ENCODE peak calls at places on chromosomes 1 and 21, in eight cellular contexts. T is aorta; M is prostate gland; B is heart left ventricle; W is neuronal stem cell; O is SK-N-SH; L is CD8-positive, alpha-beta memory T cell; Y is brain microvascular endothelial cell. X is an unnamed sample.

GRCh38 chr1:204274441-204274840 is 60.7 kb upstream of the GOLT1A start:
- DNase-seq in L (no peak), T (no peak), O (no peak), M (no peak), W (no peak), B (no peak), Y (no peak), X (no peak)

GRCh38 chr1:202311880-202312635 is 29.7 kb downstream of the UBE2T start:
- DNase-seq in Y (no peak), B (no peak), O (no peak), T (no peak), M (no peak), L (no peak), W (no peak), X (no peak)

GRCh38 chr1:218377143-218377660 is 32.1 kb downstream of the TGFB2 start:
- DNase-seq in T (no peak), M (peak; percentile 29), B (no peak), W (no peak), L (peak; percentile 21), O (no peak), Y (peak; percentile 97), X (no peak)

GRCh38 chr1:220880726-220881506 is 1.7 kb downstream of the HLX start:
- DNase-seq in O (peak; percentile 22), M (no peak), W (no peak), B (peak; percentile 86), L (no peak), T (peak; percentile 85), Y (no peak), X (peak; percentile 78)

GRCh38 chr1:208101661-208102431 is 142.3 kb downstream of the PLXNA2 start:
- DNase-seq in T (no peak), M (no peak), Y (no peak), B (peak; percentile 65), L (no peak), W (peak; percentile 48), O (no peak), X (peak; percentile 58)

GRCh38 chr1:234978397-234979291 is 150.0 kb downstream of the TOMM20 start:
- DNase-seq in O (peak; percentile 60), M (no peak), Y (peak; percentile 89), T (peak; percentile 75), L (no peak), W (no peak), B (no peak), X (no peak)

GRCh38 chr1:216691710-216692109 is 31.5 kb downstream of the ESRRG start:
- DNase-seq in M (no peak), L (no peak), T (no peak), O (no peak), W (no peak), B (no peak), Y (no peak), X (no peak)

GRCh38 chr21:42401164-42401563 is 2.5 kb upstream of the UBASH3A start:
- DNase-seq in O (no peak), B (no peak), M (no peak), Y (peak; percentile 47), T (no peak), L (no peak), W (no peak), X (no peak)

GRCh38 chr21:42629856-42630410 is 23.5 kb upstream of the PDE9A start:
- DNase-seq in T (peak; percentile 43), W (no peak), Y (no peak), M (no peak), B (no peak), O (no peak), L (no peak), X (no peak)

GRCh38 chr1:84853743-84854721 is 39.0 kb downstream of the LPAR3 start:
- DNase-seq in L (peak; percentile 37), B (no peak), W (no peak), M (no peak), O (no peak), T (no peak), Y (peak; percentile 93), X (no peak)

GRCh38 chr1:40344597-40344996 is 27.5 kb upstream of the COL9A2 start:
- DNase-seq in O (peak; percentile 13), T (no peak), Y (peak; percentile 65), B (no peak), M (peak; percentile 14), L (peak; percentile 37), W (no peak), X (no peak)

GRCh38 chr1:39491146-39491921 is at the start of gene BMP8A:
- DNase-seq in Y (no peak), O (peak; percentile 96), W (peak; percentile 51), M (peak; percentile 48), T (peak; percentile 84), B (peak; percentile 80), L (peak; percentile 77), X (peak; percentile 98)

GRCh38 chr1:155933591-155934096 is 569 bp downstream of the KHDC4 start:
- DNase-seq in M (no peak), T (no peak), Y (no peak), B (no peak), O (peak; percentile 42), L (no peak), W (no peak), X (peak; percentile 53)

GRCh38 chr1:155932085-155932484 is 2.1 kb downstream of the KHDC4 start:
- DNase-seq in L (no peak), Y (no peak), B (no peak), O (no peak), W (no peak), T (no peak), M (no peak), X (no peak)

GRCh38 chr1:155932487-155932886 is 1.7 kb downstream of the KHDC4 start:
- DNase-seq in B (no peak), L (no peak), W (no peak), O (no peak), Y (no peak), T (no peak), M (no peak), X (no peak)

GRCh38 chr1:155929057-155929456 is 5.2 kb downstream of the KHDC4 start:
- DNase-seq in B (no peak), M (no peak), O (no peak), W (no peak), T (no peak), L (no peak), Y (peak; percentile 48), X (no peak)

DNA sequence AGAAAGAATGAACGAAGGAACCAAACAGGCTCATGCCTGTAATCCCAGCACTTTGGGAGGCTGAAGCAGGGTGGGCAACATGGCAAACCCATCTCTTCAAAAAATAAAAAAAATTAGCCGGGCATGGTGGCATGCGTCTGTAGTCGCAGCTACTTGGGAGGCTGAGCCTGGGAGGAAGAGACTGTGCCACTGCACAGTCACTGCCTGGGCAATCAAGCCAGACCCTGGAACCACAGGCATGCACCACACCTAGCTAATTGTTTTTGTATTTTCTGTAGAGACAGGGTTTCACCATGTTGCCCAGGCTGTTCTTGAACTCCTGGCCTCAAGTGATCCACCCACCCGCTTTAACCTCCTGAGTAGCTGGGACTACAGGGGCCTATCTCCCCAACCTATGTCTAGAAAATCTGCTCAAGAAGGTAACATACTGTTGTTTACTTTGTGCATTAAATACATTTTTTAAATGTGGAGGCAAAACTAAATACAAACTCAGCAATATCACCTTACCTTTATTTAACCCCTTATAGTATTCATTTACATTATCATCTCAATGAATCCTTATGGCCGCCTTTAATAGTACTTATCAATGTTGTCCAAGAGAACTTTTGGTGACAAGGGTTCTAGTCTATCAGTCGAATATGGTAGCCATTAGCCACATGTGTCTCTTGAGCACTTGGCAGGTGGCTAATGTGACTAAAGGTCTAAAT is 2.7 kb downstream of the KHDC4 start:
- DNase-seq in W (no peak), O (no peak), L (no peak), M (no peak), B (no peak), Y (no peak), T (no peak), X (no peak)
- H3K36me3 ChIP-seq in W (peaks cover 23% of the 10 kb centered on the region), O (peaks cover 61% of the 10 kb centered on the region), L (peaks cover 53% of the 10 kb centered on the region), M (peaks cover 9% of the 10 kb centered on the region), B (peaks cover 66% of the 10 kb centered on the region), Y (peaks cover 52% of the 10 kb centered on the region), T (no peaks in the 10 kb centered on the region), X (peaks cover 40% of the 10 kb centered on the region)

GRCh38 chr1:87728169-87728568 is 399.5 kb downstream of the LMO4 start:
- DNase-seq in T (no peak), M (no peak), L (no peak), B (no peak), O (no peak), W (no peak), Y (no peak), X (no peak)
- H3K4me3 ChIP-seq in T (no peak overlapping the region), M (no peak overlapping the region), L (no peak overlapping the region), B (no peak overlapping the region), O (no peak overlapping the region), W (no peak overlapping the region), Y (no peak overlapping the region), X (no peak overlapping the region)

GRCh38 chr1:55067022-55067781 is 27.9 kb downstream of the PCSK9 start:
- DNase-seq in L (no peak), W (no peak), M (peak; percentile 28), O (no peak), B (peak; percentile 83), Y (no peak), T (no peak), X (no peak)
- H3K36me3 ChIP-seq in L (peaks cover 37% of the 10 kb centered on the region), W (peaks cover 36% of the 10 kb centered on the region), M (peaks cover 5% of the 10 kb centered on the region), O (peaks cover 31% of the 10 kb centered on the region), B (peaks cover 62% of the 10 kb centered on the region), Y (peaks cover 27% of the 10 kb centered on the region), T (peaks cover 2% of the 10 kb centered on the region), X (peaks cover 19% of the 10 kb centered on the region)

DNA sequence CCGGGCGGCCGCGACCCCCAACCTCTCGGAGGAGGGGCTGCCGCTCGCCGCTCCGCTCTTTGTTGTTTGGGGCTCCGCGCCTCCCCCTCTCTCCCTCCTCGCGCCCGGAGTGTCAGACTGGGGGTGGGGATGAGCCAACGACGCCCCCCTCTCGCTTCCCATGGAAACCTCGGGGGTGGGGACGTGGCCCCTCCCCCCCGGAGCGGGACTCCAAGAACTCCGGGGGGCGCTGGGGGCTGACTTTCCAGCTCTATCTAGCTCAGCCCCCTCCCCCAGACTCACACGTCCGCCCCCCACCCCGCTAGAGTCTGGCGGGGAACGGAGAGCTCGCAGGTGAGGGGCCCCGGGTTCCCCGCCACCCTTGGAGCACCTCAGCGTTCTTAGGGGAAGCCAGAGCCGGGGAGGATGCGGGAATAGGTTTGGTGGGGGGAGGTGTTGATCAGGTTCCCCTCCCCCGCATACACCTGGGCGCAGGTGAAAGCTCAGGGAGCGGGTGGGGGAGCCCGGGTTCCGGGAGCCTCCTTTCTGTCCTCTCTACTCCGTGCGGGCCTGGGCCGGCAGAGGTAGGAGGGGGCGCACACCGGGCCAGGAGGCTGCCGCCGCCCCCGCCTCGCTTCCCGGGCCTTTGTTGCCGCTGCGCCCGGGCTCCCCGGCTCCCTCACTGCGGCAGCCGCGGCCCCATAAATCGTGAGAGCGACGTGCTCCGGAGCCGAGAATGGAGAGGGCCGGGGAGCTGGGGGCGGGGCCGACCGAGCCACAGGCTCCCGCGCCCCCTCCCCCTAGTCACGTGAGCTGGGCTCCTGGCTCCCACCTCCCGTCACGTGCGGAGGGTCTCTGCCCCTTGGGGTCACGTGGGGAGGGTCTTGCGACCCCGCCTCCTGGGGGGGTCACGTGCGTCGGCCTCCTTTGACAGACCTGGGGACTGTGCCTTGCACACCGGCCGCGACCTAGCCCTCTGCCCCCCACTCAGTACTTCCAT is 1.9 kb downstream of the EFNA3 start:
- DNase-seq in O (peak; percentile 97), M (no peak), T (peak; percentile 77), B (peak; percentile 61), W (peak; percentile 89), L (peak; percentile 28), Y (no peak), X (peak; percentile 98)
- H3K4me3 ChIP-seq in O (peak overlapping the region; percentile 55), M (peak overlapping the region; percentile 30), T (no peak overlapping the region), B (peak overlapping the region; percentile 31), W (peak overlapping the region; percentile 74), L (peak overlapping the region; percentile 60), Y (no peak overlapping the region), X (peak overlapping the region; percentile 57)

GRCh38 chr1:64875101-64875500 is 91.2 kb downstream of the JAK1 start:
- DNase-seq in Y (no peak), M (no peak), O (peak; percentile 62), W (no peak), T (no peak), L (no peak), B (no peak), X (no peak)
- H3K36me3 ChIP-seq in Y (peaks cover 51% of the 10 kb centered on the region), M (peaks cover 7% of the 10 kb centered on the region), O (peaks cover 50% of the 10 kb centered on the region), W (no peaks in the 10 kb centered on the region), T (peaks cover 3% of the 10 kb centered on the region), L (peaks cover 55% of the 10 kb centered on the region), B (peaks cover 88% of the 10 kb centered on the region), X (no peaks in the 10 kb centered on the region)